ENCODE peak calls at places on chromosomes 1 and 21, in four cellular contexts. Q, G, O and B are unnamed samples. For H3K4me1 and H3K27me3, the result is how much of the 10 kb centered on the place peaks cover.

GRCh38 chr1:12629521-12629956 is 11.5 kb upstream of the DHRS3 start:
- DNase-seq in Q (no peak), G (no peak), O (no peak), B (peak)

GRCh38 chr1:215004121-215004837 is 78.3 kb upstream of the KCNK2 start:
- DNase-seq in Q (peak), G (no peak), O (no peak), B (no peak)

GRCh38 chr1:71964188-71964587 is 318.2 kb downstream of the NEGR1 start:
- DNase-seq in Q (peak), G (no peak), O (no peak), B (no peak)

GRCh38 chr1:160197231-160197630 is 6.9 kb downstream of the CASQ1 start:
- DNase-seq in Q (no peak), G (no peak), O (no peak), B (no peak)

GRCh38 chr1:240031009-240031408 is 60.7 kb upstream of the FMN2 start:
- DNase-seq in Q (no peak), G (no peak), O (no peak), B (no peak)

GRCh38 chr1:170073893-170074249 is 624 bp downstream of the KIFAP3 start:
- DNase-seq in Q (peak), G (no peak), O (no peak), B (no peak)

GRCh38 chr1:67583462-67583950 is 101.5 kb upstream of the GADD45A start:
- DNase-seq in Q (no peak), G (no peak), O (no peak), B (no peak)

GRCh38 chr1:59079434-59080135 is 217.3 kb upstream of the FGGY start:
- DNase-seq in Q (no peak), G (no peak), O (no peak), B (no peak)

GRCh38 chr1:160682983-160683886 is 28.4 kb downstream of the CD48 start:
- DNase-seq in Q (no peak), G (no peak), O (no peak), B (no peak)

GRCh38 chr1:5267603-5268235 is 613.3 kb downstream of the AJAP1 start:
- DNase-seq in Q (no peak), G (no peak), O (no peak), B (no peak)

GRCh38 chr1:2977886-2978611 is 43.2 kb upstream of the ACTRT2 start:
- DNase-seq in Q (peak), G (no peak), O (no peak), B (no peak)

GRCh38 chr1:202144510-202145324 is at the start of gene ARL8A:
- DNase-seq in Q (peak), G (peak), O (no peak), B (peak)

GRCh38 chr1:10814954-10815862 is 18.8 kb upstream of the CASZ1 start:
- DNase-seq in Q (peak), G (no peak), O (no peak), B (no peak)

GRCh38 chr1:40039245-40039756 is 1.2 kb upstream of the CAP1 start:
- DNase-seq in Q (no peak), G (no peak), O (no peak), B (no peak)

GRCh38 chr1:26610781-26611180 is 81.2 kb downstream of the RPS6KA1 start:
- DNase-seq in Q (no peak), G (no peak), O (no peak), B (no peak)

GRCh38 chr1:201582261-201582951 is 43.5 kb downstream of the NAV1 start:
- DNase-seq in Q (peak), G (no peak), O (no peak), B (no peak)

GRCh38 chr21:34897828-34898227 is 151.3 kb downstream of the RUNX1 start:
- DNase-seq in Q (no peak), G (no peak), O (no peak), B (no peak)

GRCh38 chr1:242811092-242811840 is 286.8 kb upstream of the PLD5 start:
- DNase-seq in Q (no peak), G (no peak), O (no peak), B (peak)

DNA sequence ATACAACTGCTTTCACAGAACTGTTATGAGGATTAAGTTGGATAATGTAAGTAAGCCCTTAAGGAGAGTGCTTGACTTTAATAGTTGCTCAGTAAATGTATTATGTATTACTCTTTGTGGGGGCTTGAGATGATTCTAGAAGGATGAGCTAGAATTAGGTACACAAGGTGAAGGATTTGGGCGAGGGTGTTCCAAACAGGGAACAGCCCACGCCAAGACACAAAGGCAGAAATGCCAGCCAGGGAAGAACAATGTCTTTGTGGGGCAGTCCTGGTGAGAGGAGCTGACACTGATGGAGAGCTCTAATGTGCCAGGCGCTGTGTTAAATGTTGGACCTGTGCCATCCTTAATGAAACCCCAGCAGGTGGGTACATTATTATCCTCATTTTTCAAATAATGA is 362.3 kb downstream of the HHAT start:
- DNase-seq in Q (no peak), G (no peak), O (no peak), B (no peak)
- H3K4me1 ChIP-seq in Q (under half), G (under half), O (under half), B (under half)

DNA sequence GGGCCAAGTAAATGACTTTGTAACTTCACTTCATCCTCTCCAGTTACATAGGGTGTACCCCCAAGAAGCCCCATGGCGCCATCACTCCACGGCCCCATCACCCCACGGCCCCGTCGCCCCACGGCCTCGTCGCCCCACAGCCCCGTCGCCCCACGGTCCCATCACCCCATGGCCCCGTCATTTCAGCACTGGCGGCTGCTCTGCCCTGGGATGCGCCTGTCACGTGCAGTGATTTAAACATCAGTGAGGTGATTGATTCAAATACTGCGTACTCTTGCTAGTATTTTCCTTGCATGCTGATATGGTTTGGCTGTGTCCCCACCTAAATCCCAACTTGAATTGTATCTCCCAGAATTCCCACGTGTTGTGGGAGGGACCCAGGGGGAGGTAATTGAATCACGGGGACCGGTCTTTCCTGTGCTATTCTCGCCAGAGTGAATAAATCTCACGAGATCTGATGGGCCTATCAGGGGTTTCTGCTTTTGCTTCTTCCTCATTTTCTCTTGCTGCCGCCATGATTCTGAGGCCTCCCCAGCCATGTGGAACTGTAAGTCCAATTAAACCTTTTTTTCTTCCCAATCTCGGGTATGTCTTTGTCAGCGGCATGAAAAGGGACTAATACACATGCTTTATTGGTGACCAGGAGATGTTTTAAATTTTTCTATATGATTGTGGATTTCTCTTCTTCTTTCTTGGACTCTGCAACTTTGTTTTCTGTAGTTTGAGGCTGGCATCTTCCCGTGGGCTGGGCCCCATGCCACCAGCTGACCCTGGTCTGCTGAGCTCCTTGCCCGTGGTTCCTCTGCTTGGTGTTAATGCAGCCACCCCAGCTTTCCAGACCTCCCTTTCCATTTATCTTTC is 50.1 kb upstream of the PCBP3 start:
- DNase-seq in Q (no peak), G (no peak), O (peak), B (no peak)
- H3K27me3 ChIP-seq in Q (under half), G (under half), O (under half), B (under half)

DNA sequence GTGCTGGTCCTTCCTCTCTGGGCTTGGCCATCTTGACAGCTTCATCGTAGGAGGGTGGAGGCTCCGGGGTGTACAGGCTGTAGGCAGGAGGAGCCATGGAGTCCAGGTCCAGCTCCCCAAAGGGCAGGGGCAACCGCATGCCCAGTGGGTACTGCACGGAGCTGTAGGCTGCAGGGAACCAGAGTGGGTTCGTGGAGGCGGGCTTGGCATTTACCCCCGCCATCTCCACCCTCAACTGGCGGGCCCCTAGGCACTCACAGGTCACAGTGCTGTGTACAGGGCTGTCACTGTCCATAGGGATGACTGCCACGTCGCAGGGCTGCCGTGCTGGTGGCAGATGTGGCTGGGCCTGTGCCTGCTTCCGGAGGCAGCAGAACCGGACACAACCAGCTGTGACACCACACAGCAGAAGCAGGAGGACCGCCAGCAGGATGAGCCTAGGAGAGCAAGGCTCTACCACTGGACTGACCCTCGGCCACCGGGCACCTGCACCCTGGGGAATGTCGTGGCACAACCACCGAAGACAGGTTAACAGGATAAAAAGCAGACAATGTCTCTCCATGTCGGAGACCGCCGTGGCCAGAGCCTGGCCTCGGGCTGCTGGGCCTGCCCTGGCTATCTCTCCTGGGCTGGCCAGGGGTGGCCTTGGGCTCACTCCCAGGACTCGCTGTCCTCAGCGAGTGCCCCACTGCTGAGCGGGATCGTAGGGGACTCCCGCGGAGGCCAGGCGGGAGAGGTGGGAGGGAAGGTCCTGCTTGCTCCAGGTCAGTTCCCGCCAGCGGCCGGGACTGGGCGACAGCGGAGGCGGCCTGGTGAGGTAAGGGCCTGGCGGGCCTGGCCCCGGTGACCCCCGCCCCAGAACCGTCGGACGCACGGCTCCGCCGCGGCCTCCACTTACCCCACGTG is 831 bp downstream of the TMEM52 start:
- DNase-seq in Q (peak), G (no peak), O (no peak), B (no peak)
- H3K4me1 ChIP-seq in Q (under half), G (under half), O (under half), B (under half)

DNA sequence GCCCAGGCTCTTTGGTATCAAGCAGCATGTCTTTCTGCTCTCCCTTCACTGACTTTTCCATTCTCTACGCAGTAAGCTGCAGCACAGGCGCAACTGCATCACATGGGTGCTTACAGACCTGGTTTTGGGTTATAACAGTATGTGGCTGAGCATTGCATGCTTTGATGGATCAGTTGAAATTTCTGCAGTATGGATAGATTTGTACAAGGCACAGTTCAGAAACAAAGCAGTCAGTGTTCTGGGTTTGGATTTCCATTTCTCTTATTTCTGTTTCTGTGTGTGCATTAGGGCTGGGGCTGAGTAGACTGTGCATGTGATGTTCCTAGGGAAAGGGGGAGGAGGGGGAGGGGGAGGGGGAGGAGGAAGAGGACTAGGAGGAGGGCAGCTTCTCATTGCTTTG is 4.5 kb downstream of the FAM163A start:
- DNase-seq in Q (no peak), G (no peak), O (no peak), B (no peak)
- H3K27me3 ChIP-seq in Q (half or more), G (under half), O (under half), B (under half)

DNA sequence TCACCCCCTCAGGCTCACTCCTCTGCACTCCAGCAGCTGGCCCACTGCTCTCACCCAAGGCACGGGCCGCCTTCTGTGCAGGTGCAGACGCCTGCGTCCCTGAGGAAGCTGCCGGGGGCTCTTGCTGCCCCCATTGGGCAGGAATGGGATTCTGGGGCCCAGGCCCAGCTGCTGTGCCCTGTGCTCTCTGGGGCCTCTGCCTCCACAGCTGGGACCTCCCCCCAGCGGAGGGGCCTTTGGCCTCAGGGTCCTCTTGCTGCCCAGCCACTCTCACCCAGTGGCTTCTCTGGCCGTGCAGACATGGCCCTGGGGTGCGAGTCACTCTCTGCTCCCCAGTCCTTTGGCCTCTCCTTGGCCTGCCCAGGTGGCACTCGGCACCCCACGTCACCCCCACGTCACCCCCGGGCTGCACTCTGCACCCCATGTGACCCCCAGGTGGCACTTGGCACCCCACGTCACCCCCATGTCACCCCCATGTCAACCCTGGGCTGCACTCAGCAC is 19.1 kb upstream of the LRRC3 start:
- DNase-seq in Q (no peak), G (no peak), O (no peak), B (no peak)
- H3K4me1 ChIP-seq in Q (under half), G (under half), O (under half), B (under half)

DNA sequence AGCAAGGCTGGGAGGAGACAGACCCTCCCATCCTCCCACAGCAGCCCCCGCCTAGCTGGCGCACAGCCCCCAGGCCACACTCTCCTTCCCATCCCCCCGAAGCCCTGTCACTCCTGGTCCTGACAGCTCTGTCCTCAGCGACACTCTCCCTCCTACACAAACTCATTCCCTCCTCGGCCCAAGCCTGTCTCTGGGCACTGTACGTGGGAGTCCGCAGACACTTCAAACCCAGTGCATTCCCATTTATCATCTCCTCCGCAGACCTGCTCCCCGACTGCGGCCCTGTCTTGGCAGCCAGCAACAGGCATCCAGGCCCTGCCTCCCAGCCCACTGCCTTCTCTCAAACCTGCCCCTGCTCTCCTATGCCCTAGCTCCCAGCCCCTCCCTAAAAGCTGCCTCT is 25.0 kb upstream of the EPHB2 start:
- DNase-seq in Q (no peak), G (no peak), O (no peak), B (no peak)
- H3K27me3 ChIP-seq in Q (under half), G (under half), O (under half), B (under half)